ENCODE peak calls at places on chromosomes 16 and 17, in six cellular contexts. One of them, this sample, is unnamed.
A peak's percentile ranks its signal among the peaks of the same experiment; 100 is the strongest.

GRCh38 chr17:43338886-43339516 is 59.8 kb upstream of the ARL4D start:
- DNase-seq in prostate gland: peak; percentile 81
- DNase-seq in pancreas: peak; percentile 61
- DNase-seq in AG04450: no peak
- DNase-seq in fibroblast of lung: peak; percentile 31
- DNase-seq in IMR-90: no peak
- DNase-seq in this sample: no peak

GRCh38 chr17:4501295-4501949 is 2.7 kb downstream of the SPNS2 start:
- DNase-seq in prostate gland: no peak
- DNase-seq in AG04450: no peak
- DNase-seq in pancreas: no peak
- DNase-seq in IMR-90: no peak
- DNase-seq in fibroblast of lung: no peak
- DNase-seq in this sample: no peak

GRCh38 chr17:27530791-27531391 is 74.6 kb downstream of the KSR1 start:
- DNase-seq in AG04450: no peak
- DNase-seq in fibroblast of lung: peak; percentile 62
- DNase-seq in prostate gland: no peak
- DNase-seq in IMR-90: peak; percentile 64
- DNase-seq in pancreas: no peak
- DNase-seq in this sample: no peak

GRCh38 chr16:67922740-67923139 is 8.9 kb downstream of the CTRL start:
- DNase-seq in prostate gland: peak; percentile 70
- DNase-seq in AG04450: no peak
- DNase-seq in pancreas: no peak
- DNase-seq in IMR-90: no peak
- DNase-seq in fibroblast of lung: no peak
- DNase-seq in this sample: no peak

GRCh38 chr16:78669994-78670393 is 570.5 kb downstream of the WWOX start:
- DNase-seq in prostate gland: no peak
- DNase-seq in pancreas: no peak
- DNase-seq in IMR-90: no peak
- DNase-seq in AG04450: no peak
- DNase-seq in fibroblast of lung: peak; percentile 79
- DNase-seq in this sample: no peak

GRCh38 chr16:52435573-52435972 is 111.4 kb downstream of the TOX3 start:
- DNase-seq in pancreas: no peak
- DNase-seq in AG04450: no peak
- DNase-seq in fibroblast of lung: no peak
- DNase-seq in prostate gland: no peak
- DNase-seq in IMR-90: no peak
- DNase-seq in this sample: no peak

GRCh38 chr16:47375423-47375822 is 85.4 kb downstream of the ITFG1 start:
- DNase-seq in IMR-90: peak; percentile 28
- DNase-seq in prostate gland: no peak
- DNase-seq in pancreas: no peak
- DNase-seq in AG04450: no peak
- DNase-seq in fibroblast of lung: no peak
- DNase-seq in this sample: no peak

GRCh38 chr16:3021449-3022207 is 1.5 kb downstream of the TNFRSF12A start:
- DNase-seq in fibroblast of lung: peak; percentile 96
- DNase-seq in prostate gland: peak; percentile 57
- DNase-seq in AG04450: peak; percentile 80
- DNase-seq in pancreas: peak; percentile 85
- DNase-seq in IMR-90: peak; percentile 94
- DNase-seq in this sample: peak; percentile 68

GRCh38 chr17:45813051-45813731 is 29.1 kb downstream of the CRHR1 start:
- DNase-seq in AG04450: no peak
- DNase-seq in prostate gland: no peak
- DNase-seq in IMR-90: no peak
- DNase-seq in fibroblast of lung: no peak
- DNase-seq in pancreas: no peak
- DNase-seq in this sample: no peak

GRCh38 chr17:82310877-82311276 is 6.5 kb downstream of the CD7 start:
- DNase-seq in AG04450: no peak
- DNase-seq in IMR-90: no peak
- DNase-seq in pancreas: no peak
- DNase-seq in fibroblast of lung: no peak
- DNase-seq in prostate gland: no peak
- DNase-seq in this sample: no peak

GRCh38 chr16:47358816-47359215 is 102.0 kb downstream of the ITFG1 start:
- DNase-seq in fibroblast of lung: peak; percentile 61
- DNase-seq in IMR-90: peak; percentile 37
- DNase-seq in pancreas: no peak
- DNase-seq in AG04450: no peak
- DNase-seq in prostate gland: no peak
- DNase-seq in this sample: no peak

GRCh38 chr17:62093188-62094155 is 28.4 kb upstream of the MED13 start:
- DNase-seq in prostate gland: no peak
- DNase-seq in fibroblast of lung: peak; percentile 98
- DNase-seq in pancreas: no peak
- DNase-seq in IMR-90: peak; percentile 95
- DNase-seq in AG04450: peak; percentile 47
- DNase-seq in this sample: peak; percentile 54

GRCh38 chr17:39340731-39341130 is 60.7 kb downstream of the FBXL20 start:
- DNase-seq in fibroblast of lung: no peak
- DNase-seq in IMR-90: no peak
- DNase-seq in AG04450: no peak
- DNase-seq in pancreas: no peak
- DNase-seq in prostate gland: no peak
- DNase-seq in this sample: no peak

GRCh38 chr16:56910114-56910511 is 21.8 kb upstream of the HERPUD1 start:
- DNase-seq in fibroblast of lung: no peak
- DNase-seq in IMR-90: no peak
- DNase-seq in prostate gland: no peak
- DNase-seq in pancreas: no peak
- DNase-seq in AG04450: no peak
- DNase-seq in this sample: no peak

GRCh38 chr17:50946891-50947843 is 81.0 kb upstream of the TOB1 start:
- DNase-seq in IMR-90: no peak
- DNase-seq in pancreas: peak; percentile 34
- DNase-seq in prostate gland: no peak
- DNase-seq in fibroblast of lung: no peak
- DNase-seq in AG04450: no peak
- DNase-seq in this sample: no peak

GRCh38 chr16:6602401-6602800 is 730.2 kb upstream of the RBFOX1 start:
- DNase-seq in IMR-90: no peak
- DNase-seq in prostate gland: no peak
- DNase-seq in pancreas: no peak
- DNase-seq in AG04450: no peak
- DNase-seq in fibroblast of lung: no peak
- DNase-seq in this sample: no peak

GRCh38 chr16:57360321-57360935 is 1.8 kb downstream of the CCL22 start:
- DNase-seq in prostate gland: no peak
- DNase-seq in IMR-90: no peak
- DNase-seq in AG04450: no peak
- DNase-seq in pancreas: no peak
- DNase-seq in fibroblast of lung: no peak
- DNase-seq in this sample: no peak

GRCh38 chr16:55567382-55567781 is 898 bp downstream of the CAPNS2 start:
- DNase-seq in pancreas: no peak
- DNase-seq in prostate gland: peak; percentile 39
- DNase-seq in fibroblast of lung: no peak
- DNase-seq in IMR-90: peak; percentile 50
- DNase-seq in AG04450: no peak
- DNase-seq in this sample: no peak

GRCh38 chr16:50531901-50532300 is 16.3 kb upstream of the NKD1 start:
- DNase-seq in IMR-90: no peak
- DNase-seq in AG04450: no peak
- DNase-seq in fibroblast of lung: no peak
- DNase-seq in pancreas: no peak
- DNase-seq in prostate gland: no peak
- DNase-seq in this sample: no peak

GRCh38 chr16:3953728-3954410 is 73.4 kb upstream of the CREBBP start:
- DNase-seq in pancreas: no peak
- DNase-seq in fibroblast of lung: peak; percentile 52
- DNase-seq in IMR-90: no peak
- DNase-seq in prostate gland: no peak
- DNase-seq in AG04450: no peak
- DNase-seq in this sample: no peak

GRCh38 chr16:49269231-49269630 is 12.4 kb downstream of the CBLN1 start:
- DNase-seq in AG04450: no peak
- DNase-seq in prostate gland: no peak
- DNase-seq in pancreas: no peak
- DNase-seq in fibroblast of lung: no peak
- DNase-seq in IMR-90: no peak
- DNase-seq in this sample: no peak

GRCh38 chr16:28259781-28260150 is 32.6 kb upstream of the SBK1 start:
- DNase-seq in prostate gland: no peak
- DNase-seq in pancreas: no peak
- DNase-seq in IMR-90: no peak
- DNase-seq in fibroblast of lung: no peak
- DNase-seq in AG04450: no peak
- DNase-seq in this sample: no peak

GRCh38 chr16:3112058-3112880 is at the start of gene ZNF205:
- DNase-seq in prostate gland: peak; percentile 64
- DNase-seq in IMR-90: peak; percentile 70
- DNase-seq in AG04450: no peak
- DNase-seq in fibroblast of lung: peak; percentile 74
- DNase-seq in pancreas: peak; percentile 82
- DNase-seq in this sample: no peak

GRCh38 chr17:42743595-42744282 is 1.1 kb downstream of the EZH1 start:
- DNase-seq in pancreas: no peak
- DNase-seq in prostate gland: no peak
- DNase-seq in AG04450: no peak
- DNase-seq in fibroblast of lung: no peak
- DNase-seq in IMR-90: no peak
- DNase-seq in this sample: no peak

GRCh38 chr17:4583796-4584124 is 569 bp upstream of the SMTNL2 start:
- DNase-seq in prostate gland: no peak
- DNase-seq in pancreas: no peak
- DNase-seq in IMR-90: no peak
- DNase-seq in AG04450: no peak
- DNase-seq in fibroblast of lung: no peak
- DNase-seq in this sample: no peak

DNA sequence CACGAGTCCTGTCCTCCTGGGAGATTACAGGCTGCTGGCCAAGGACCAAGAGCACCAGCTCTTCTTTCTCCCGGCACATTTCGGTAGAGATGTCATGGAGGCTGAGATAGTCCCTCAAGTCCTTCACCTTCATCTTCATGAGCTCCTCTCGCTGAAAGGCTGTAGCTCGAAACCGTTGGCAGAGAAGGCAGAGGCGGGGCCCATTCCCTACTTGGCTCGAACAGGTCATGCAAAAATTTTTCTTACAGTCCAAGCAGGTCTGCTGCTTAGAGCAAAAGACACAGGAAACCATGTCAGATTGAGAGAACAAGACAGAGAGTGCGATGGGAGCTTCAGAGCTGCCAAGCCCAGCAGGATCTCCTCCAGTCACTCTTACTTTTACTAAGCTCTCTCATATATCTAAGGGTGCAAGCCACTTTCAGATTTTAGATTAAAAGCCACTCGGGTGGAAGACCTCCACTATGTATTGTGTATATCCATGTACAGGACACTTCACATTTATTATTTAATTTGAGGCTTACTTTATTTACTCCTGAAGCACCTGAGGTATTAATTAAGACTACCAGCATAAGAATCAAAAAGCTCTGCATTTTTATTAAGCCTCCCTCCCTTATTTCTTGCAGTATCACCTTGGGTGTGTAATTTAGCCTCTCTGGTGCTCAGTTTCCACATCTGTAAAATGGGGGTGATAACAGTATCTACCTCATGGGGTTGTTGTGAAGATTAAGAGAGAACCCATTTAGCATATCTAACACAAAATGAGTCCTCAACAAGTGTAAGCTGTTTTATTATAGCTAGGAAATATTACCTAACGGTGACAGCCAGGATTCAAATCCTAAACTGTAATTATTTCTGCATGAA is 41.4 kb downstream of the LIG3 start:
- DNase-seq in prostate gland: no peak
- DNase-seq in pancreas: no peak
- DNase-seq in AG04450: no peak
- DNase-seq in IMR-90: no peak
- DNase-seq in fibroblast of lung: no peak
- DNase-seq in this sample: no peak
- H3K4me3 ChIP-seq in prostate gland: no peak overlapping the region
- H3K4me3 ChIP-seq in pancreas: no peak overlapping the region
- H3K4me3 ChIP-seq in AG04450: no peak overlapping the region
- H3K4me3 ChIP-seq in IMR-90: no peak overlapping the region
- H3K4me3 ChIP-seq in fibroblast of lung: no peak overlapping the region
- H3K4me3 ChIP-seq in this sample: no peak overlapping the region

DNA sequence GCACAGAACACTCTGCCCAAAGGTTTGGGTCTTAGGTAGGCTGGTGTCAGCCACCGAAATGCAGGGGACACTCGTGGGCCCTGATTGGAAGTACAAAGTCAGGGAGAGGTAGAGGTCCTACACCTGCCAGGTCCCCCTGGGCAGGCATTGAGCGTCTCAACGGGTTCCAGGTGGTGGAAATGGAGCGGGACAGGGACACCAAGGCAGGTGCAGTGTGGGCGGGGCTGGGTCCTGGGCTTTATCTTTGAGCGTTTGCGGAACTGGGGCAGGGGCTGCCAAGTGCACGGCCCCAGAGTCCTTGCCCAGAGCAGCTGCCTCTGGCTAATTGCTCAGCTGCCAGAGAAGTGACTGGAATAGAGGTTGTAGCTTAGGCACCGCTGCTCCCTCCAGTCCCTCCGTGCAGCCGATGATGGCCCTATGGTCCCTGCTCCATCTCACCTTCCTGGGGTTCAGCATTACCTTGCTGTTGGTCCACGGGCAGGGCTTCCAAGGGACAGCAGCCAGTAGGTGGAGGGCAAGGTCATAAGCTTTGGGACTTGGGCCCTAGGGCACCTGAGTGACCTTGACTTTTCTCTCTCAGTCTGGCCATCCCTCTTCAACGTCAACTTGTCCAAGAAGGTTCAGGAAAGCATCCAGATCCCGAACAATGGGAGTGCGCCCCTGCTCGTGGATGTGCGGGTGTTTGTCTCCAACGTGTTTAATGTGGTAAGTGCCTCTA is at the start of gene ZACN:
- DNase-seq in IMR-90: no peak
- DNase-seq in fibroblast of lung: no peak
- DNase-seq in prostate gland: no peak
- DNase-seq in pancreas: no peak
- DNase-seq in AG04450: no peak
- DNase-seq in this sample: no peak
- H3K27me3 ChIP-seq in IMR-90: peaks cover 62% of the 10 kb centered on the region
- H3K27me3 ChIP-seq in fibroblast of lung: peaks cover 61% of the 10 kb centered on the region
- H3K27me3 ChIP-seq in prostate gland: peaks cover 25% of the 10 kb centered on the region
- H3K27me3 ChIP-seq in pancreas: no peaks in the 10 kb centered on the region
- H3K27me3 ChIP-seq in AG04450: peaks cover 65% of the 10 kb centered on the region
- H3K27me3 ChIP-seq in this sample: peaks cover 58% of the 10 kb centered on the region

GRCh38 chr16:69859105-69859969 is 91.8 kb upstream of the CLEC18A start:
- DNase-seq in fibroblast of lung: peak; percentile 32
- DNase-seq in prostate gland: no peak
- DNase-seq in IMR-90: no peak
- DNase-seq in pancreas: peak; percentile 77
- DNase-seq in AG04450: no peak
- DNase-seq in this sample: no peak
- TF ChIP-seq CTCF in fibroblast of lung: no peak
- TF ChIP-seq CTCF in prostate gland: no peak
- TF ChIP-seq CTCF in IMR-90: peak; percentile 18
- TF ChIP-seq CTCF in pancreas: peak; percentile 26
- TF ChIP-seq CTCF in AG04450: peak; percentile 10
- TF ChIP-seq CTCF in this sample: no peak

DNA sequence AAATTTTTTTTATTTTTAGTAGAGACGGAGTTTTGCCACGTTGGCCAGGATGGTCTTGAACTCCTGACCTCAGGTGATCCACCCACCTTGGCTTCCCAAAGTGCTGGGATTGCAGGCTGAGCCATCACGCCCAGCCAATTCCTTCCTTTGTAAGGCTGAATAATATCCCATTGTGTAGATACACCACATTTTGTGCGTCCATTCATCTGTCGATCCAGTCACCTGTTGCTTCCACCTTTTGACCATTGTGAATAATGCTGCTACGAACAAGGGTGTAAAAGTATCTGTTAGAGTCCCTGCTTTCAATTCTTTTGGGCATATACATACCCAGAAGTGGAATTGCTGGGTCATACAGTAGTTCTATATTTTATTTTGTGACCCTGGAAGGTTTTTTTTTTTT is 15.3 kb downstream of the TRPV2 start:
- DNase-seq in pancreas: no peak
- DNase-seq in IMR-90: no peak
- DNase-seq in AG04450: no peak
- DNase-seq in prostate gland: no peak
- DNase-seq in fibroblast of lung: no peak
- DNase-seq in this sample: no peak
- H3K4me3 ChIP-seq in pancreas: no peak overlapping the region
- H3K4me3 ChIP-seq in IMR-90: no peak overlapping the region
- H3K4me3 ChIP-seq in AG04450: no peak overlapping the region
- H3K4me3 ChIP-seq in prostate gland: no peak overlapping the region
- H3K4me3 ChIP-seq in fibroblast of lung: no peak overlapping the region
- H3K4me3 ChIP-seq in this sample: no peak overlapping the region